ENCODE peak calls at places on chromosomes 6 and 20, in four cellular contexts. X, R, G and S are unnamed samples.

GRCh38 chr20:10794765-10795164 is 121.0 kb upstream of the JAG1 start:
- DNase-seq in G (no peak), R (no peak), X (no peak), S (no peak)

GRCh38 chr20:44734938-44735337 is 10.7 kb upstream of the KCNK15 start:
- DNase-seq in R (peak), G (no peak), X (no peak), S (no peak)

GRCh38 chr6:29924731-29925130 is 17.6 kb upstream of the HLA-A start:
- DNase-seq in G (no peak), R (no peak), X (no peak), S (no peak)

GRCh38 chr6:101391772-101392560 is 1.5 kb upstream of the GRIK2 start:
- DNase-seq in R (no peak), X (no peak), G (no peak), S (no peak)

GRCh38 chr6:147538821-147539220 is 30.3 kb downstream of the SAMD5 start:
- DNase-seq in R (no peak), X (no peak), G (no peak), S (no peak)

GRCh38 chr6:44221291-44221960 is 2.0 kb upstream of the SLC29A1 start:
- DNase-seq in G (no peak), X (peak), R (peak), S (peak)

GRCh38 chr6:43086022-43086658 is 10.0 kb downstream of the PTK7 start:
- DNase-seq in R (no peak), X (no peak), G (peak), S (no peak)

GRCh38 chr20:16222859-16223411 is 350.3 kb downstream of the KIF16B start:
- DNase-seq in R (no peak), X (no peak), G (no peak), S (no peak)

GRCh38 chr20:38021373-38021772 is 11.9 kb downstream of the TTI1 start:
- DNase-seq in R (no peak), X (no peak), G (no peak), S (peak)

GRCh38 chr6:51249798-51250197 is 431.1 kb downstream of the TFAP2B start:
- DNase-seq in G (no peak), X (no peak), R (no peak), S (no peak)

GRCh38 chr6:47455533-47456209 is 21.9 kb upstream of the CD2AP start:
- DNase-seq in R (no peak), G (no peak), X (no peak), S (no peak)

GRCh38 chr20:21353236-21353635 is 44.1 kb downstream of the NKX2-4 start:
- DNase-seq in G (no peak), X (no peak), R (no peak), S (no peak)

GRCh38 chr6:65927141-65927540 is 220.1 kb upstream of the EYS start:
- DNase-seq in X (no peak), G (no peak), R (no peak), S (no peak)

GRCh38 chr6:1862411-1862810 is 252.7 kb downstream of the FOXC1 start:
- DNase-seq in G (no peak), R (no peak), X (no peak), S (no peak)

GRCh38 chr20:51067792-51068191 is 44.9 kb upstream of the KCNG1 start:
- DNase-seq in X (no peak), G (no peak), R (no peak), S (no peak)

GRCh38 chr6:64113703-64114102 is 478.1 kb downstream of the PHF3 start:
- DNase-seq in X (no peak), R (no peak), G (no peak), S (no peak)

GRCh38 chr6:4853782-4854511 is 77.7 kb downstream of the CDYL start:
- DNase-seq in G (no peak), X (no peak), R (peak), S (peak)

GRCh38 chr6:12260458-12261041 is 29.6 kb upstream of the EDN1 start:
- DNase-seq in X (no peak), R (no peak), G (no peak), S (no peak)

GRCh38 chr6:7137335-7138106 is 29.8 kb downstream of the RREB1 start:
- DNase-seq in X (peak), R (peak), G (no peak), S (no peak)

GRCh38 chr6:100023798-100024197 is 29.8 kb upstream of the MCHR2 start:
- DNase-seq in R (no peak), X (no peak), G (no peak), S (no peak)

GRCh38 chr20:47747663-47748031 is 37.6 kb downstream of the SULF2 start:
- DNase-seq in G (no peak), R (no peak), X (no peak), S (no peak)

GRCh38 chr6:82040405-82041221 is 206.9 kb downstream of the IBTK start:
- DNase-seq in G (peak), R (peak), X (no peak), S (peak)

GRCh38 chr6:11229267-11230043 is 3.0 kb downstream of the NEDD9 start:
- DNase-seq in R (peak), X (no peak), G (no peak), S (no peak)

GRCh38 chr6:53877151-53877550 is 82.3 kb downstream of the LRRC1 start:
- DNase-seq in G (no peak), X (no peak), R (no peak), S (no peak)

GRCh38 chr6:53869964-53870363 is 75.2 kb downstream of the LRRC1 start:
- DNase-seq in R (no peak), X (no peak), G (no peak), S (no peak)

GRCh38 chr6:53878808-53879207 is 84.0 kb downstream of the LRRC1 start:
- DNase-seq in G (no peak), R (no peak), X (no peak), S (no peak)

GRCh38 chr6:53879608-53880007 is 84.8 kb downstream of the LRRC1 start:
- DNase-seq in R (no peak), G (no peak), X (no peak), S (no peak)

GRCh38 chr6:53873922-53874321 is 79.1 kb downstream of the LRRC1 start:
- DNase-seq in G (no peak), X (no peak), R (no peak), S (no peak)
- TF ChIP-seq USF2 in G (no peak), X (no peak), R (no peak), S (no peak)

GRCh38 chr20:45957021-45957941 is 14.7 kb downstream of the ZNF335 start:
- DNase-seq in X (no peak), G (no peak), R (no peak), S (no peak)
- TF ChIP-seq MYC in X (no peak), G (no peak), R (no peak), S (no peak)

GRCh38 chr20:61166324-61166723 is 85.7 kb upstream of the CDH4 start:
- DNase-seq in G (no peak), X (no peak), R (no peak), S (no peak)
- TF ChIP-seq POLR2AphosphoS2 in G (no peak), X (no peak), R (no peak), S (no peak)

GRCh38 chr20:56588996-56589395 is 40.1 kb upstream of the TFAP2C start:
- DNase-seq in X (no peak), R (no peak), G (no peak), S (no peak)

GRCh38 chr20:56590888-56591287 is 38.2 kb upstream of the TFAP2C start:
- DNase-seq in R (no peak), G (no peak), X (no peak), S (no peak)

GRCh38 chr20:56589633-56590032 is 39.5 kb upstream of the TFAP2C start:
- DNase-seq in R (no peak), G (no peak), X (no peak), S (no peak)

GRCh38 chr20:56592211-56592610 is 36.9 kb upstream of the TFAP2C start:
- DNase-seq in X (no peak), R (no peak), G (no peak), S (no peak)

GRCh38 chr20:56587307-56588108 is 41.6 kb upstream of the TFAP2C start:
- DNase-seq in G (no peak), X (no peak), R (peak), S (no peak)
- TF ChIP-seq USF2 in G (no peak), X (no peak), R (no peak), S (no peak)

GRCh38 chr20:2753456-2754040 is 46.9 kb downstream of the CPXM1 start:
- DNase-seq in R (no peak), G (no peak), X (no peak), S (no peak)

GRCh38 chr20:2751868-2752630 is 48.4 kb downstream of the CPXM1 start:
- DNase-seq in G (no peak), R (peak), X (peak), S (no peak)

GRCh38 chr20:2751347-2751867 is 49.0 kb downstream of the CPXM1 start:
- DNase-seq in R (peak), G (no peak), X (no peak), S (peak)

GRCh38 chr20:2754426-2754825 is 46.0 kb downstream of the CPXM1 start:
- DNase-seq in R (no peak), G (no peak), X (no peak), S (no peak)

DNA sequence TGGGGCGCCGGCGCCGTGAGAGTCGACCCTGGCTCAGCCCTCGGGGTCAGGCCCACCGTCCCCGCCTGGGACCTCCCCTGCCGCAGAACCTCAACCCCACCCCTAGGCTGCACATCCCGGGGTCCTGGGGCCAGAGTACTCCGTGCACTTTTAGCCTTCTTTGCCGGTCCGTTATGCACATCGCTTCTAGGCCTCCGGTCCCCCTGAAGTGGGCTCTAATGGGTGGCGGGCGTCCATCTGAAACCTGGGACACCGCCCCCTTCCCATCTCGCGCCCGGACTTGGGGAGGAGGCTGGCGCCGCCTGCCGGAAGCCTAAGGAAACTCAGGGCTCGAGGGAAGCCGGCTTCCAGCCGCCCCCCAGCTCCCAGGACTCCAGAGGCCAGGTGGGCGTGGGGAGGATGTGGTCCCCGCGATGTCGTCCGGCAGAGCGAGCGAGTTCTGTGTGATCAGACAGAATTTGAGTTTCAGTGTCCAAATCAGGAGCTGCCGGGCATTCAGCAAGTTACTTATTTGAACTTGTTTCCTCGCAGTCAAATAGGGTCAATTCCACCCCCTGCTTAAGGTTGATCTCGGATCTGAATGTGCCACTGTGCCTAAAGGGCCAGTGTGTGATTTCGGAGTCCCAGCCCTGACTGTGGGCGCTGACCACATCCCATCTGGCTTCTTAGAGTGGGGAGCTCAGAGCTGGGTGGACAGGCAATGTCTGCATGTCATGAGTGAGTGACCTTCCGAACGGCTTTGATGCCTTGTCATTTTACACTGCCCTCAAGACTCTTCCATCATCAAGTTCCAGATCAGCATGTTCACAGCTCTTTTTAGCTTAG is 47.6 kb downstream of the CPXM1 start:
- DNase-seq in G (no peak), X (peak), R (peak), S (peak)
- TF ChIP-seq MYC in G (no peak), X (no peak), R (no peak), S (peak)

DNA sequence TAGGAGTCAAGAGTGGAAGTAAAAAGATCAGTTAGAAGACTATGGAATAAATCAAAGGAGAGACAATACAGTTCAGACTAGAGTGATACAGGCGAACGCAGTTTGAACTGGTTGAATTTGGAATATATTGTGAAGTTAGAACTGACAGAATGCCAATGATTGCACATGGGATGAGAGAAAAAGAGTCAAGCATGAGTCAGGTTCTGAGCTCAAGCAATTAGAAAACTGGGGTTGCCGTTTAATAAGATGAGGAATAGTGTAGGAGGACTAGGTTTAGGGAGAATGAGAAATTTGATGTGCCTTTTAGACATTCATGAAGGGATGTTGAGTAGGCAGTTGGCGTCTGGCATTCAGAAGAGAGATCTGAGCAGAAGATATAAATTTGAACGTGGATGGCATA is 8.0 kb downstream of the RNF217 start:
- DNase-seq in G (no peak), R (no peak), X (no peak), S (no peak)
- TF ChIP-seq POLR2AphosphoS2 in G (no peak), R (no peak), X (no peak), S (no peak)

GRCh38 chr6:26162399-26162798 is 75.2 kb downstream of the HFE start:
- DNase-seq in G (no peak), R (no peak), X (no peak), S (no peak)
- TF ChIP-seq USF2 in G (no peak), R (no peak), X (no peak), S (no peak)

DNA sequence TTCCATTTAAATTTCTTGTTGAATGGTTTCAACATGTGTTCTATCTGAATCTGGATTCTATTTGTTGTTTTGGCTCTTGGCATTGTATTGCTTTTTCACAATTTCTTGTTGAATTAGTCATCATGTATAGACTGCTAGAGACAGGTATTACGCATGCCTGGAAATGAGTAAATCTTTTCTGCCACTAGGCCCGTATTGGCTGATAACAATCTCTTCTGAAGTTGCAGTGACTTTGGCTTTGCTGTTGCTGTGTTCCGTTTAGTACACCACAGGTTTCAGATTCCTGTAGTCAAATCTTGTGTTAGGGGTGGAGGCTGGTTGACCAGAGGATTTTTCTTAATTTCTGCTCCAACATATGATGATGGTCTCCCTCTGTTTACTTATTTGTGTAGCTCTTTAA is 1339.4 kb downstream of the GRIK2 start:
- DNase-seq in X (no peak), R (no peak), G (no peak), S (no peak)
- TF ChIP-seq MYC in X (no peak), R (no peak), G (no peak), S (no peak)

GRCh38 chr6:152129606-152130249 is 322.2 kb downstream of the ESR1 start:
- DNase-seq in G (no peak), R (no peak), X (no peak), S (no peak)
- TF ChIP-seq POLR2AphosphoS2 in G (no peak), R (no peak), X (no peak), S (no peak)